ENCODE peak calls at places on chromosomes 7 and 10, in eight cellular contexts. U is DMS53; E is NCI-H345; Q is HFF-Myc; K is activated naive CD8-positive, alpha-beta T cell treated with anti-CD3 and anti-CD28 coated beads, Interleukin-2, amount 50 U/mL, for 24 hours; D is central memory CD4-positive, alpha-beta T cell; A is NCI-H1417; G is NCI-H2029 treated with DMSO at 0.1 percent for 48 hours. X is an unnamed sample.
A peak's percentile ranks its signal among the peaks of the same experiment; 100 is the strongest.

GRCh38 chr10:35212856-35213255 is 86.2 kb downstream of the CREM start:
- DNase-seq in Q (no peak), U (no peak), D (no peak), E (no peak), A (no peak), G (no peak), K (no peak), X (peak; percentile 80)

GRCh38 chr10:91050371-91051034 is 129.6 kb upstream of the ANKRD1 start:
- DNase-seq in G (no peak), D (no peak), A (no peak), U (no peak), Q (no peak), E (no peak), K (no peak), X (no peak)

GRCh38 chr10:73902351-73902750 is 8.6 kb upstream of the PLAU start:
- DNase-seq in D (no peak), A (no peak), E (no peak), G (no peak), K (no peak), Q (no peak), U (no peak), X (no peak)

GRCh38 chr7:78127009-78127408 is 328.4 kb downstream of the PHTF2 start:
- DNase-seq in Q (no peak), U (no peak), E (no peak), K (no peak), A (no peak), D (no peak), G (no peak), X (no peak)

GRCh38 chr10:62811159-62811875 is 4.8 kb downstream of the EGR2 start:
- DNase-seq in E (no peak), A (no peak), K (peak; percentile 82), G (no peak), D (no peak), Q (no peak), U (no peak), X (peak; percentile 28)

GRCh38 chr7:55396386-55396785 is 31.2 kb downstream of the LANCL2 start:
- DNase-seq in U (no peak), Q (no peak), G (no peak), A (no peak), D (no peak), K (no peak), E (no peak), X (no peak)

GRCh38 chr7:155962191-155962967 is 150.1 kb upstream of the SHH start:
- DNase-seq in U (no peak), G (no peak), K (peak; percentile 39), A (no peak), E (no peak), Q (no peak), D (no peak), X (peak; percentile 33)

GRCh38 chr10:123009105-123009805 is 449 bp downstream of the ACADSB start:
- DNase-seq in E (no peak), Q (no peak), U (peak; percentile 57), K (peak; percentile 15), A (peak; percentile 70), D (peak; percentile 6), G (no peak), X (no peak)

GRCh38 chr7:98324782-98325181 is 43.3 kb downstream of the BRI3 start:
- DNase-seq in D (no peak), G (no peak), K (no peak), U (no peak), A (no peak), E (no peak), Q (no peak), X (no peak)

GRCh38 chr10:118704711-118705110 is 50.1 kb downstream of the CACUL1 start:
- DNase-seq in K (no peak), D (no peak), Q (no peak), A (no peak), G (no peak), E (no peak), U (no peak), X (no peak)

GRCh38 chr7:91837397-91838070 is 43.0 kb downstream of the MTERF1 start:
- DNase-seq in Q (no peak), U (no peak), E (no peak), D (no peak), A (no peak), K (no peak), G (no peak), X (peak; percentile 15)

GRCh38 chr10:132606536-132607316 is 69.1 kb downstream of the INPP5A start:
- DNase-seq in U (peak; percentile 71), Q (no peak), D (no peak), E (no peak), G (no peak), K (no peak), A (peak; percentile 48), X (no peak)

GRCh38 chr7:125670926-125671572 is 741.4 kb upstream of the POT1 start:
- DNase-seq in Q (no peak), G (peak; percentile 37), A (peak; percentile 66), E (peak; percentile 17), U (peak; percentile 69), K (no peak), D (no peak), X (peak; percentile 6)

GRCh38 chr7:97022451-97023306 is 2.0 kb downstream of the DLX5 start:
- DNase-seq in K (no peak), A (no peak), U (peak; percentile 41), D (no peak), Q (no peak), E (no peak), G (no peak), X (no peak)

GRCh38 chr7:105164751-105165150 is 150.7 kb downstream of the KMT2E start:
- DNase-seq in U (no peak), A (no peak), G (no peak), E (no peak), D (no peak), K (no peak), Q (no peak), X (no peak)

GRCh38 chr7:78039791-78040776 is 241.5 kb downstream of the PHTF2 start:
- DNase-seq in Q (no peak), U (peak; percentile 19), G (no peak), E (no peak), K (peak; percentile 70), A (peak; percentile 51), D (peak; percentile 5), X (no peak)

GRCh38 chr7:156143683-156144082 is 331.4 kb upstream of the SHH start:
- DNase-seq in U (no peak), A (no peak), K (no peak), D (no peak), E (no peak), G (no peak), Q (no peak), X (no peak)

GRCh38 chr10:18221882-18222281 is 81.7 kb downstream of the CACNB2 start:
- DNase-seq in K (no peak), G (no peak), Q (no peak), U (no peak), A (no peak), E (no peak), D (no peak), X (no peak)

GRCh38 chr7:148537435-148537834 is 53.1 kb upstream of the C7orf33 start:
- DNase-seq in A (no peak), G (no peak), U (no peak), Q (no peak), D (no peak), E (no peak), K (no peak), X (no peak)

GRCh38 chr7:92609921-92610518 is 19.8 kb upstream of the FAM133B start:
- DNase-seq in U (peak; percentile 65), G (no peak), A (peak; percentile 64), K (no peak), D (peak; percentile 13), Q (no peak), E (peak; percentile 33), X (no peak)

GRCh38 chr10:10785627-10786333 is 231.9 kb upstream of the CELF2 start:
- DNase-seq in Q (no peak), K (no peak), U (no peak), E (no peak), D (no peak), A (no peak), G (no peak), X (no peak)

GRCh38 chr7:36312064-36312914 is 77.4 kb upstream of the ANLN start:
- DNase-seq in D (peak; percentile 32), G (peak; percentile 73), E (no peak), A (no peak), U (peak; percentile 89), K (no peak), Q (no peak), X (no peak)

GRCh38 chr7:106609416-106609815 is 51.5 kb downstream of the CCDC71L start:
- DNase-seq in K (no peak), E (no peak), A (no peak), U (peak; percentile 16), D (no peak), Q (no peak), G (no peak), X (peak; percentile 21)

GRCh38 chr7:41027428-41028115 is 675.3 kb downstream of the INHBA start:
- DNase-seq in G (no peak), K (no peak), E (no peak), A (no peak), D (no peak), Q (peak; percentile 91), U (peak; percentile 30), X (peak; percentile 92)

GRCh38 chr10:58334817-58335305 is at the start of gene UBE2D1:
- DNase-seq in Q (no peak), K (peak; percentile 87), G (peak; percentile 6), E (peak; percentile 77), U (peak; percentile 93), D (peak; percentile 68), A (peak; percentile 83), X (peak; percentile 83)

X was measured in myocyte.